ENCODE peak calls at places on chromosomes 3 and 15, in ten cellular contexts. H is Peyer's patch; K is naive thymus-derived CD4-positive, alpha-beta T cell; V is Panc1; Y is CD8-positive, alpha-beta memory T cell; L is K562; Q is A549; G is iPS DF 6.9; Z is transverse colon; J is psoas muscle. X is an unnamed sample.

GRCh38 chr15:58933311-58934113 is at the start of gene SLTM:
- DNase-seq in H (peak; percentile 97), K (peak; percentile 93), V (peak; percentile 76), Y (peak; percentile 93), L (peak; percentile 96), Q (peak; percentile 98), G (peak; percentile 86), Z (peak; percentile 95), J (peak; percentile 94), X (peak; percentile 85)

GRCh38 chr3:161796780-161797179 is 300.2 kb downstream of the OTOL1 start:
- DNase-seq in H (no peak), K (no peak), V (no peak), Y (no peak), L (no peak), Q (no peak), G (no peak), Z (no peak), J (no peak), X (no peak)

GRCh38 chr3:70531063-70531657 is 218.7 kb upstream of the MDFIC2 start:
- DNase-seq in H (no peak), K (no peak), V (no peak), Y (no peak), L (peak; percentile 5), Q (peak; percentile 42), G (no peak), Z (no peak), J (no peak), X (no peak)

GRCh38 chr3:79587150-79587549 is 180.6 kb downstream of the ROBO1 start:
- DNase-seq in H (no peak), K (no peak), V (no peak), Y (no peak), L (no peak), Q (no peak), G (no peak), Z (no peak), J (no peak), X (no peak)

GRCh38 chr15:56871867-56872266 is 46.6 kb upstream of the TCF12 start:
- DNase-seq in H (no peak), K (no peak), V (no peak), Y (no peak), L (no peak), Q (no peak), G (no peak), Z (no peak), J (no peak), X (no peak)

GRCh38 chr3:169838511-169838910 is 25.8 kb upstream of the LRRC34 start:
- DNase-seq in H (no peak), K (no peak), V (no peak), Y (no peak), L (no peak), Q (no peak), G (no peak), Z (no peak), J (no peak), X (no peak)

GRCh38 chr3:66344846-66345578 is 124.2 kb downstream of the SLC25A26 start:
- DNase-seq in H (no peak), K (no peak), V (no peak), Y (no peak), L (no peak), Q (no peak), G (no peak), Z (no peak), J (no peak), X (no peak)

GRCh38 chr15:73937313-73937695 is 11.0 kb downstream of the LOXL1 start:
- DNase-seq in H (no peak), K (no peak), V (no peak), Y (no peak), L (no peak), Q (no peak), G (no peak), Z (no peak), J (no peak), X (no peak)

GRCh38 chr3:196792771-196793170 is 53.1 kb downstream of the PAK2 start:
- DNase-seq in H (no peak), K (no peak), V (no peak), Y (no peak), L (no peak), Q (peak; percentile 16), G (no peak), Z (no peak), J (no peak), X (no peak)

GRCh38 chr3:196793224-196793623 is 53.6 kb downstream of the PAK2 start:
- DNase-seq in H (no peak), K (no peak), V (peak; percentile 73), Y (no peak), L (no peak), Q (peak; percentile 69), G (no peak), Z (no peak), J (no peak), X (no peak)

GRCh38 chr3:196788509-196788908 is 48.9 kb downstream of the PAK2 start:
- DNase-seq in H (no peak), K (no peak), V (no peak), Y (no peak), L (no peak), Q (no peak), G (no peak), Z (no peak), J (no peak), X (no peak)

GRCh38 chr3:196790636-196791035 is 51.0 kb downstream of the PAK2 start:
- DNase-seq in H (no peak), K (no peak), V (no peak), Y (no peak), L (no peak), Q (no peak), G (no peak), Z (no peak), J (no peak), X (no peak)

DNA sequence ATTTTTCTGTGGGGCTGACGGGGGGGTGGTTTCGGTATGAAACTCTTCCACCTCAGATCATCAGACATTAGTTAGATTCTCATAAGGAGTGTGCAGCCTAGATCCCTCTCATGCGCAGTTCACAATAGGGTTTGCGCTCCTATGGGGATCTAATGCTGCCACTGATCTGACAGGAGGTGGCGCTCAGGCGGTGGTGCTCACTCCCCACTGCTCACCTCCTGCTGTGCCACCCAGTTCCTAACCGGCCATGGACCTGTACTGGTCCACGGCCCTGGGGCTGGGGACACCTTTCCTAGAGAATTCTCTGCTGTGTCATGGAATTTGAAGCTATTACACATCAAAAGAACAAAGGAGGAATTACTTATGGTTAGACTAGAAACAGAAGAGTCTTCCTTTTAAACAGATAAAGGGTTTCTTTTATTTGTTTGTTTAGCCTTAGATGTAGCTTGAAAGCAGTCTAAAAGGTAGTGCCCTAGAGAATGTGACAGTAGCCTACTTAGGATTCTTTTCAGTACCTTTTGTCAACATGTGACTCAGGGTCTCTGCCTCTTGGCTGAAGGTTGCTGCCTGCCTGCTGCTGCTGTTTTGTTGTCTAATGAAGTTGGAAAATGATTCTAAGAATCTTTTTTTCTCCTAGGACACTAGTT is 50.2 kb downstream of the PAK2 start:
- DNase-seq in H (no peak), K (no peak), V (no peak), Y (no peak), L (no peak), Q (peak; percentile 51), G (no peak), Z (no peak), J (no peak), X (no peak)
- H3K9me3 ChIP-seq in H (no peaks in the 10 kb centered on the region), K (no peaks in the 10 kb centered on the region), V (peaks cover 9% of the 10 kb centered on the region), Y (no peaks in the 10 kb centered on the region), L (peaks cover 3% of the 10 kb centered on the region), Q (peaks cover 8% of the 10 kb centered on the region), G (no peaks in the 10 kb centered on the region), Z (no peaks in the 10 kb centered on the region), J (no peaks in the 10 kb centered on the region), X (no peaks in the 10 kb centered on the region)

DNA sequence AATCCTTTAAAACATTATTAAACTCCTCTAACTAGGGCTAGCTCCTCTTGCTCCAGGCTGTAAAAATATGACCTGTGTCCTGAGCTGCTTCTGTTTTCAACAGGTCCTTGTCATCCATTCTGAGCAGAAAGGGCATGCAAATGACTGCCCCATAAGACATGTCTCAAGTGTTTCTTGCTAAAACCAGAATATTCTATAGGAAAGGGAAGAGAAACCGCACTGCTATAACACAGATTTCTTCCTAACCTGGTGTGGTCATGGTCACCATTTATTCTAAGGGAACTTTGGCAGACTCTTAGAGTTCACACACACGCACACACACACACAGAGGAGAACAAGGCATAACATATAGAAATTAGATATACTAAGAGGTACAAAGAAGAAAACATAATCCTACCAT is 34.2 kb upstream of the B3GNT5 start:
- DNase-seq in H (no peak), K (no peak), V (no peak), Y (no peak), L (no peak), Q (no peak), G (no peak), Z (no peak), J (no peak), X (no peak)
- H3K9me3 ChIP-seq in H (no peaks in the 10 kb centered on the region), K (no peaks in the 10 kb centered on the region), V (no peaks in the 10 kb centered on the region), Y (no peaks in the 10 kb centered on the region), L (no peaks in the 10 kb centered on the region), Q (no peaks in the 10 kb centered on the region), G (no peaks in the 10 kb centered on the region), Z (no peaks in the 10 kb centered on the region), J (no peaks in the 10 kb centered on the region), X (no peaks in the 10 kb centered on the region)

GRCh38 chr15:87662575-87662974 is 594.0 kb downstream of the NTRK3 start:
- DNase-seq in H (no peak), K (no peak), V (no peak), Y (no peak), L (no peak), Q (no peak), G (no peak), Z (no peak), J (no peak), X (no peak)
- H3K9me3 ChIP-seq in H (no peaks in the 10 kb centered on the region), K (peaks cover 9% of the 10 kb centered on the region), V (no peaks in the 10 kb centered on the region), Y (no peaks in the 10 kb centered on the region), L (peaks cover 3% of the 10 kb centered on the region), Q (peaks cover 3% of the 10 kb centered on the region), G (no peaks in the 10 kb centered on the region), Z (peaks cover under 1% of the 10 kb centered on the region), J (peaks cover 5% of the 10 kb centered on the region), X (no peaks in the 10 kb centered on the region)

GRCh38 chr3:47394867-47395266 is 14.0 kb downstream of the PTPN23 start:
- DNase-seq in H (no peak), K (no peak), V (no peak), Y (no peak), L (no peak), Q (no peak), G (no peak), Z (no peak), J (no peak), X (no peak)

GRCh38 chr3:47399016-47399415 is 18.2 kb downstream of the PTPN23 start:
- DNase-seq in H (no peak), K (no peak), V (no peak), Y (no peak), L (no peak), Q (no peak), G (no peak), Z (no peak), J (no peak), X (no peak)

GRCh38 chr3:47392933-47393332 is 12.1 kb downstream of the PTPN23 start:
- DNase-seq in H (no peak), K (no peak), V (no peak), Y (no peak), L (no peak), Q (no peak), G (no peak), Z (no peak), J (no peak), X (no peak)

GRCh38 chr3:47398218-47398617 is 17.4 kb downstream of the PTPN23 start:
- DNase-seq in H (no peak), K (no peak), V (no peak), Y (no peak), L (no peak), Q (no peak), G (no peak), Z (no peak), J (no peak), X (no peak)

DNA sequence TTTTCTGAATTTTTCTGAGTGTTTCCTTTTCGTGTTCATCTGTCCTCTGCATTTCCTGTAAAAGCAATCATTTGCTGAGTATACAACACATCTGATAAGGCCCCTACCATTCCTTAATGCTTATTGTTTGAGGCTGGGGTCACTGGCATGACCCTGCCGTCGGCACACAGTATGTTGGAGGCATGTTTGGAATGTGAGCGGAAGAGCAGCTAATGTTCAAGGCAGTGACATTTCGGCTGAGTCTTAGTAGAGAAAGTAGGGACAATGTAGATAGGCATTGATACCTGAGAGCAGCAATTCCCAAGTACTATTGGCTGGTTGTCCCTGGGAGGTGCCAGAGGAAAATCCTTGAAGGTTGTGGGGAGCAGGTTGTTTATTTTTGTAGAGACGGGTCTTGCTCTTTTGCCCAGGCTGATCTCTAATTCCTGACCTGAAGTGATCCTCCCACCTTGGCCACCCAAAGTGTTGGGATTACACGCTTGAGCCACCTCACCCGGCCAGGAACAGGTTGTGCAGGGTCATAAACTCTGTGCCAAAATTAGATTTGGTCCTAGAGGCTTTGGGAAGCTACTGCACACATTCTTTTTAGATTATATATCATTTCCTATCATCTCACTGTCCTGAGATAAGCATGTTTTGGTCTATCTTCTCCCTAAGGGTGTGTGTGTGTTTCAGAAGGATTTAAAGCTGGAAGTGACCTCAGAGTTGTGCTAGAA is 13.5 kb downstream of the PTPN23 start:
- DNase-seq in H (no peak), K (no peak), V (no peak), Y (no peak), L (no peak), Q (no peak), G (no peak), Z (no peak), J (no peak), X (no peak)
- H3K9me3 ChIP-seq in H (no peaks in the 10 kb centered on the region), K (no peaks in the 10 kb centered on the region), V (no peaks in the 10 kb centered on the region), Y (no peaks in the 10 kb centered on the region), L (no peaks in the 10 kb centered on the region), Q (no peaks in the 10 kb centered on the region), G (no peaks in the 10 kb centered on the region), Z (no peaks in the 10 kb centered on the region), J (no peaks in the 10 kb centered on the region), X (no peaks in the 10 kb centered on the region)

X was measured in T-helper 17 cell.